ENCODE peak calls at places on chromosomes 5 and 9, in five cellular contexts. One of them, this sample, is unnamed.

GRCh38 chr9:69975681-69976080 is 68.0 kb upstream of the MAMDC2 start:
- DNase-seq in endothelial cell: no peak
- DNase-seq in left lung: no peak
- DNase-seq in progenitor cell of endocrine pancreas: no peak
- DNase-seq in mammary epithelial cell: no peak
- DNase-seq in this sample: no peak

GRCh38 chr5:165559645-165560044 is 2054.2 kb downstream of the MAT2B start:
- DNase-seq in endothelial cell: no peak
- DNase-seq in left lung: no peak
- DNase-seq in progenitor cell of endocrine pancreas: no peak
- DNase-seq in mammary epithelial cell: no peak
- DNase-seq in this sample: no peak

GRCh38 chr5:10351199-10351881 is 2.2 kb upstream of the MARCHF6 start:
- DNase-seq in endothelial cell: no peak
- DNase-seq in left lung: no peak
- DNase-seq in progenitor cell of endocrine pancreas: no peak
- DNase-seq in mammary epithelial cell: peak
- DNase-seq in this sample: no peak

GRCh38 chr9:84266087-84266561 is 74.4 kb downstream of the SLC28A3 start:
- DNase-seq in endothelial cell: peak
- DNase-seq in left lung: no peak
- DNase-seq in progenitor cell of endocrine pancreas: no peak
- DNase-seq in mammary epithelial cell: no peak
- DNase-seq in this sample: no peak

GRCh38 chr5:115435776-115436712 is 108.5 kb downstream of the FEM1C start:
- DNase-seq in endothelial cell: no peak
- DNase-seq in left lung: no peak
- DNase-seq in progenitor cell of endocrine pancreas: no peak
- DNase-seq in mammary epithelial cell: peak
- DNase-seq in this sample: no peak

GRCh38 chr9:92245005-92245797 is 48.3 kb downstream of the IARS1 start:
- DNase-seq in endothelial cell: no peak
- DNase-seq in left lung: no peak
- DNase-seq in progenitor cell of endocrine pancreas: no peak
- DNase-seq in mammary epithelial cell: peak
- DNase-seq in this sample: no peak

GRCh38 chr5:180380441-180380840 is 27.3 kb upstream of the GFPT2 start:
- DNase-seq in endothelial cell: no peak
- DNase-seq in left lung: no peak
- DNase-seq in progenitor cell of endocrine pancreas: no peak
- DNase-seq in mammary epithelial cell: no peak
- DNase-seq in this sample: no peak

GRCh38 chr9:112047538-112048066 is 127.5 kb downstream of the SUSD1 start:
- DNase-seq in endothelial cell: no peak
- DNase-seq in left lung: no peak
- DNase-seq in progenitor cell of endocrine pancreas: no peak
- DNase-seq in mammary epithelial cell: peak
- DNase-seq in this sample: no peak

GRCh38 chr5:127702434-127702833 is 757 bp upstream of the CCDC192 start:
- DNase-seq in endothelial cell: no peak
- DNase-seq in left lung: no peak
- DNase-seq in progenitor cell of endocrine pancreas: no peak
- DNase-seq in mammary epithelial cell: no peak
- DNase-seq in this sample: no peak

GRCh38 chr9:96020822-96021615 is 145.5 kb downstream of the ERCC6L2 start:
- DNase-seq in endothelial cell: peak
- DNase-seq in left lung: no peak
- DNase-seq in progenitor cell of endocrine pancreas: no peak
- DNase-seq in mammary epithelial cell: peak
- DNase-seq in this sample: no peak

GRCh38 chr5:177103523-177104253 is 17.0 kb downstream of the FGFR4 start:
- DNase-seq in endothelial cell: no peak
- DNase-seq in left lung: no peak
- DNase-seq in progenitor cell of endocrine pancreas: no peak
- DNase-seq in mammary epithelial cell: no peak
- DNase-seq in this sample: no peak

GRCh38 chr5:115168829-115169391 is 798 bp downstream of the TRIM36 start:
- DNase-seq in endothelial cell: peak
- DNase-seq in left lung: no peak
- DNase-seq in progenitor cell of endocrine pancreas: no peak
- DNase-seq in mammary epithelial cell: peak
- DNase-seq in this sample: peak

GRCh38 chr5:179250561-179251225 is 94.6 kb downstream of the ADAMTS2 start:
- DNase-seq in endothelial cell: no peak
- DNase-seq in left lung: no peak
- DNase-seq in progenitor cell of endocrine pancreas: no peak
- DNase-seq in mammary epithelial cell: no peak
- DNase-seq in this sample: peak

GRCh38 chr5:128534729-128535128 is 3.3 kb downstream of the FBN2 start:
- DNase-seq in endothelial cell: no peak
- DNase-seq in left lung: no peak
- DNase-seq in progenitor cell of endocrine pancreas: no peak
- DNase-seq in mammary epithelial cell: no peak
- DNase-seq in this sample: no peak

GRCh38 chr9:117403848-117404247 is 11.0 kb downstream of the ASTN2 start:
- DNase-seq in endothelial cell: no peak
- DNase-seq in left lung: no peak
- DNase-seq in progenitor cell of endocrine pancreas: no peak
- DNase-seq in mammary epithelial cell: no peak
- DNase-seq in this sample: no peak

GRCh38 chr5:135172718-135173117 is 138.7 kb upstream of the PITX1 start:
- DNase-seq in endothelial cell: no peak
- DNase-seq in left lung: no peak
- DNase-seq in progenitor cell of endocrine pancreas: no peak
- DNase-seq in mammary epithelial cell: no peak
- DNase-seq in this sample: no peak

GRCh38 chr9:137411670-137412380 is 11.1 kb downstream of the EXD3 start:
- DNase-seq in endothelial cell: no peak
- DNase-seq in left lung: peak
- DNase-seq in progenitor cell of endocrine pancreas: no peak
- DNase-seq in mammary epithelial cell: peak
- DNase-seq in this sample: no peak